ENCODE peak calls at places on chromosome 3, in five cellular contexts. B is coronary artery, Q is HFF-Myc, R is colonic mucosa, V is tibial artery. C is an unnamed sample.

GRCh38 chr3:5112043-5112442 is 10.0 kb upstream of the ARL8B start:
- DNase-seq in V (no peak), R (no peak), B (no peak), Q (no peak), C (no peak)

GRCh38 chr3:130843441-130843840 is 50.4 kb upstream of the ATP2C1 start:
- DNase-seq in Q (no peak), V (no peak), R (no peak), B (no peak), C (no peak)

GRCh38 chr3:177615015-177615414 is 417.7 kb upstream of the TBL1XR1 start:
- DNase-seq in Q (no peak), B (no peak), R (peak), V (peak), C (peak)

GRCh38 chr3:138441256-138441655 is 6.8 kb downstream of the ESYT3 start:
- DNase-seq in Q (no peak), B (peak), R (no peak), V (peak), C (no peak)

GRCh38 chr3:67030785-67031740 is 33.0 kb downstream of the KBTBD8 start:
- DNase-seq in B (no peak), V (no peak), R (no peak), Q (no peak), C (no peak)

GRCh38 chr3:108472011-108472591 is 38.3 kb downstream of the MYH15 start:
- DNase-seq in B (no peak), R (peak), Q (peak), V (no peak), C (no peak)

GRCh38 chr3:13102386-13103345 is 29.4 kb upstream of the IQSEC1 start:
- DNase-seq in B (no peak), R (no peak), Q (no peak), V (no peak), C (no peak)

GRCh38 chr3:48305396-48305795 is 28.1 kb downstream of the SPINK8 start:
- DNase-seq in R (no peak), Q (no peak), B (no peak), V (no peak), C (no peak)

GRCh38 chr3:193407156-193407555 is 28.6 kb upstream of the ATP13A5 start:
- DNase-seq in R (no peak), Q (no peak), V (no peak), B (no peak), C (no peak)

GRCh38 chr3:111577798-111578685 is 17.1 kb downstream of the ZBED2 start:
- DNase-seq in Q (peak), R (no peak), V (no peak), B (no peak), C (no peak)

GRCh38 chr3:185059766-185060165 is 93.1 kb downstream of the C3orf70 start:
- DNase-seq in V (no peak), R (peak), B (no peak), Q (no peak), C (no peak)

GRCh38 chr3:4471907-4472306 is 4.8 kb upstream of the SUMF1 start:
- DNase-seq in B (no peak), R (no peak), Q (no peak), V (no peak), C (no peak)

GRCh38 chr3:120846073-120846472 is 61.9 kb upstream of the STXBP5L start:
- DNase-seq in R (no peak), V (no peak), Q (no peak), B (no peak), C (no peak)

GRCh38 chr3:129383292-129383860 is 45.1 kb downstream of the EFCAB12 start:
- DNase-seq in R (peak), Q (peak), V (no peak), B (no peak), C (peak)
- TF ChIP-seq CTCF in R (peak), Q (peak), V (peak), B (peak), C (peak)

GRCh38 chr3:152202976-152203626 is 65.6 kb upstream of the MBNL1 start:
- DNase-seq in Q (no peak), B (no peak), V (no peak), R (peak), C (no peak)
- H3K4me3 ChIP-seq in Q (no peak), B (peak), V (peak), R (no peak), C (no peak)

GRCh38 chr3:105367063-105367405 is 325 bp downstream of the ALCAM start:
- DNase-seq in Q (no peak), V (peak), R (peak), B (peak), C (no peak)

GRCh38 chr3:105365536-105366301 is 990 bp upstream of the ALCAM start:
- DNase-seq in R (peak), B (no peak), V (no peak), Q (no peak), C (no peak)

GRCh38 chr3:105367406-105368213 is 901 bp downstream of the ALCAM start:
- DNase-seq in Q (no peak), V (peak), R (peak), B (peak), C (no peak)

GRCh38 chr3:105365171-105365535 is 1.6 kb upstream of the ALCAM start:
- DNase-seq in V (no peak), R (no peak), B (no peak), Q (no peak), C (no peak)

DNA sequence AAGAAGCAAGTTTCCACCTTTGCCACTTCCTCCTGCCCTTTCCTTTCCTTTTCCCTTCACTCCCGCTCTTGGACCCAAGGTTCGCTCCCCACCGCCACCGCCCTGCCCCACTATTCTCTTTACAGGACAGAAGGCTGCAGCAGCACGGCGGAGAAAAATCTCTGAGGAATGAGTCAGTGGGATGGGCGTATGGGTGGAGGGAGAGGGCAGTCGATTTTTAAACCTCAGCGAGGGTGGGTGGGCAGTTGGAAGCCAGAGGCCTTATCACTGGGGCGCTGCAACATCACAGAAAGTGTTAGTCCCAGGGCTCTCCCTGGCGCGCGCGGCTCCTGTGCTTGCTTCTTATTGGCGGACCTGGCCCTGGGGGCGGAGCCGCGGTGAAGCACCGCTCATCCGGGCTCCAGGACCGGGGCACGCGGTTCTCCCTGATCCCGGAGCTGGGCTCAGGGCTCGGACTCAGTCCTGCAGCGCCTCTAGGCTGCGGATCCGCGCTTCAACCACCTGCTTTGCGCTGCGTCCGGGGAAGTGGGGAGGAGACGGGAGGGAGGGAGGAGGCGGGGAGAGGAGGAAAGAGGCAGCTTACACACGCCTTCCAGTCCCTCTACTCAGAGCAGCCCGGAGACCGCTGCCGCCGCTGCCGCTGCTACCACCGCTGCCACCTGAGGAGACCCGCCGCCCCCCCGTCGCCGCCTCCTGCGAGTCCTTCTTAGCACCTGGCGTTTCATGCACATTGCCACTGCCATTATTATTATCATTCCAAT is at the start of gene ALCAM:
- DNase-seq in R (peak), Q (peak), B (peak), V (peak), C (peak)
- TF ChIP-seq CTCF in R (peak), Q (peak), B (peak), V (peak), C (peak)

DNA sequence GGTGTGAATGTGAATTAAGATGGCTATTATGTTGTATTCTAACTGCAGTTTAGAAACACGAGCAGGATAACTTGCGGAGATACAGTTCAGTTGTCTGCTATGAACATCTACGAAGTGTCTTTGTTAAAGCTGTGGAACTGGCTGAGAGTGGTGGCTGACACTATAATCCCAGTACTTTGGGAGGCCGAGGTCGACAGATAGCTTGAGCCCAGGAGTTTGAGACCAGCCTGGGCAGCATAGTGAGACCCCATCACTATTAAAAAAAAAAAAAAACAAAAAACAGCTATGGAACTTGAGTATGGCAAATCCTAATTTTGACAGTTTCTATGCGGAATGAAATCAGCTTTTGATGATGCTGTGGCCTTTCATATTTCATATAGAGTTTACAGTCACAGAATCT is 1.7 kb downstream of the EAF1 start:
- DNase-seq in V (no peak), Q (no peak), B (no peak), R (no peak), C (no peak)
- H3K4me3 ChIP-seq in V (peak), Q (peak), B (peak), R (no peak), C (peak)

C was measured in kidney epithelial cell.